ENCODE peak calls at places on chromosomes 7 and 10, in seven cellular contexts. V is IMR-90, G is mesenchymal stem cell, P is neuronal stem cell, B is H1, J is H9, S is trophoblast cell. A is an unnamed sample. For H3K79me1, the result is how much of the 10 kb centered on the place peaks cover.

GRCh38 chr10:86043236-86043635 is 323.4 kb downstream of the GRID1 start:
- DNase-seq in S (no peak), V (no peak), J (no peak), G (no peak), B (no peak), P (no peak), A (no peak)

GRCh38 chr7:30920021-30920583 is 8.4 kb downstream of the AQP1 start:
- DNase-seq in P (no peak), S (no peak), J (no peak), B (no peak), G (no peak), V (no peak), A (no peak)

GRCh38 chr10:132030898-132031463 is 34.8 kb upstream of the JAKMIP3 start:
- DNase-seq in V (no peak), S (no peak), J (no peak), P (no peak), G (no peak), B (no peak), A (no peak)

GRCh38 chr7:106823631-106824030 is 41.5 kb upstream of the PIK3CG start:
- DNase-seq in B (no peak), G (no peak), V (peak), J (no peak), P (no peak), S (no peak), A (no peak)

GRCh38 chr7:48035967-48036478 is 680 bp downstream of the C7orf57 start:
- DNase-seq in V (peak), B (no peak), P (peak), G (peak), S (peak), J (no peak), A (peak)

GRCh38 chr10:44517635-44518034 is 132.7 kb upstream of the CXCL12 start:
- DNase-seq in G (no peak), V (no peak), P (no peak), B (no peak), J (peak), S (peak), A (peak)

GRCh38 chr10:114259825-114260224 is 20.8 kb downstream of the VWA2 start:
- DNase-seq in V (peak), J (no peak), B (no peak), P (no peak), S (no peak), G (peak), A (no peak)

GRCh38 chr7:128422856-128423255 is 13.1 kb upstream of the IMPDH1 start:
- DNase-seq in B (no peak), P (no peak), V (no peak), S (no peak), J (no peak), G (no peak), A (no peak)

GRCh38 chr10:103814626-103815370 is 40.6 kb downstream of the SH3PXD2A start:
- DNase-seq in S (no peak), P (no peak), J (no peak), V (peak), G (peak), B (no peak), A (no peak)

GRCh38 chr10:24685958-24686540 is 37.6 kb downstream of the ARHGAP21 start:
- DNase-seq in V (peak), G (peak), B (no peak), P (no peak), S (no peak), J (no peak), A (no peak)

GRCh38 chr7:138458576-138459234 is 1.4 kb upstream of the TRIM24 start:
- DNase-seq in S (no peak), G (no peak), J (peak), P (peak), V (no peak), B (peak), A (peak)

GRCh38 chr7:100584046-100584676 is 1.8 kb downstream of the LRCH4 start:
- DNase-seq in P (no peak), J (no peak), S (no peak), G (peak), B (no peak), V (peak), A (peak)

GRCh38 chr7:26627871-26628270 is 236.5 kb downstream of the SKAP2 start:
- DNase-seq in G (no peak), B (no peak), V (no peak), J (no peak), P (no peak), S (no peak), A (no peak)

GRCh38 chr10:72855790-72856189 is 37.7 kb upstream of the OIT3 start:
- DNase-seq in V (no peak), J (no peak), P (no peak), S (no peak), G (no peak), B (no peak), A (no peak)

GRCh38 chr7:5564894-5565293 is 141.3 kb upstream of the TNRC18 start:
- DNase-seq in V (no peak), G (peak), S (peak), P (no peak), B (no peak), J (no peak), A (peak)

GRCh38 chr10:30510184-30510931 is 76.4 kb downstream of the MAP3K8 start:
- DNase-seq in S (peak), P (no peak), V (peak), B (no peak), G (peak), J (no peak), A (no peak)

GRCh38 chr7:80348221-80348620 is 163.6 kb downstream of the GNAT3 start:
- DNase-seq in P (no peak), S (no peak), B (no peak), G (no peak), V (no peak), J (no peak), A (no peak)

GRCh38 chr10:78062296-78062695 is 28.6 kb downstream of the RPS24 start:
- DNase-seq in V (no peak), P (no peak), B (no peak), J (no peak), G (no peak), S (no peak), A (no peak)

GRCh38 chr10:20970044-20970443 is 72.9 kb upstream of the NEBL start:
- DNase-seq in V (no peak), B (no peak), P (no peak), J (no peak), S (no peak), G (peak), A (no peak)

GRCh38 chr10:125004571-125005311 is 62.8 kb downstream of the ZRANB1 start:
- DNase-seq in J (no peak), P (no peak), B (no peak), G (no peak), V (no peak), S (no peak), A (peak)

GRCh38 chr7:4745971-4746919 is 29.2 kb upstream of the AP5Z1 start:
- DNase-seq in P (no peak), S (peak), B (no peak), G (peak), V (peak), J (no peak), A (peak)

GRCh38 chr10:97416565-97416964 is 9.4 kb upstream of the PGAM1 start:
- DNase-seq in V (no peak), S (no peak), J (no peak), G (no peak), P (no peak), B (no peak), A (no peak)

GRCh38 chr10:26216577-26216948 is at the start of gene GAD2:
- DNase-seq in V (no peak), G (no peak), P (peak), B (no peak), J (peak), S (peak), A (peak)

GRCh38 chr7:151866761-151867650 is 9.9 kb downstream of the PRKAG2 start:
- DNase-seq in G (no peak), V (no peak), B (no peak), S (no peak), J (no peak), P (no peak), A (no peak)

GRCh38 chr7:46515844-46516590 is 594.9 kb upstream of the IGFBP3 start:
- DNase-seq in J (no peak), V (no peak), P (no peak), G (no peak), B (no peak), S (no peak), A (no peak)

GRCh38 chr10:1169186-1169885 is 113.2 kb downstream of the WDR37 start:
- DNase-seq in G (no peak), S (no peak), J (no peak), V (no peak), P (no peak), B (no peak), A (no peak)

GRCh38 chr7:77866791-77867190 is 68.2 kb downstream of the PHTF2 start:
- DNase-seq in G (peak), P (no peak), B (no peak), S (peak), V (peak), J (no peak), A (no peak)

GRCh38 chr7:88230646-88231045 is 10.8 kb upstream of the SRI start:
- DNase-seq in S (peak), P (no peak), V (no peak), B (no peak), G (no peak), J (no peak), A (no peak)

GRCh38 chr7:152076324-152076821 is 50.9 kb downstream of the GALNT11 start:
- DNase-seq in S (peak), V (no peak), G (peak), B (no peak), P (peak), J (peak), A (peak)

GRCh38 chr10:62323751-62324150 is 50.4 kb upstream of the ZNF365 start:
- DNase-seq in S (peak), G (no peak), B (no peak), J (no peak), V (no peak), P (no peak), A (peak)

GRCh38 chr10:113435881-113436280 is 117.0 kb upstream of the HABP2 start:
- DNase-seq in S (no peak), B (no peak), G (no peak), J (no peak), P (no peak), V (no peak), A (no peak)

GRCh38 chr7:11642841-11643240 is 189.2 kb downstream of the THSD7A start:
- DNase-seq in B (no peak), P (no peak), S (no peak), V (no peak), G (no peak), J (no peak), A (no peak)

GRCh38 chr10:89164920-89165319 is 42.2 kb downstream of the CH25H start:
- DNase-seq in S (no peak), B (no peak), G (no peak), J (no peak), V (no peak), P (no peak), A (peak)

GRCh38 chr10:20963721-20964595 is 66.8 kb upstream of the NEBL start:
- DNase-seq in J (no peak), P (no peak), V (no peak), S (no peak), B (no peak), G (no peak), A (no peak)

GRCh38 chr7:45999541-45999940 is 78.5 kb upstream of the IGFBP3 start:
- DNase-seq in J (no peak), S (no peak), G (no peak), B (no peak), P (no peak), V (no peak), A (no peak)

GRCh38 chr7:29102554-29103151 is 43.7 kb downstream of the CPVL start:
- DNase-seq in G (peak), B (peak), P (no peak), V (peak), S (peak), J (peak), A (peak)

GRCh38 chr10:75544923-75545322 is 113.5 kb downstream of the LRMDA start:
- DNase-seq in G (no peak), J (no peak), S (no peak), B (no peak), V (no peak), P (no peak), A (no peak)

GRCh38 chr10:79066460-79067240 is 2.1 kb upstream of the ZMIZ1 start:
- DNase-seq in G (peak), S (peak), P (no peak), V (peak), B (no peak), J (peak), A (peak)

DNA sequence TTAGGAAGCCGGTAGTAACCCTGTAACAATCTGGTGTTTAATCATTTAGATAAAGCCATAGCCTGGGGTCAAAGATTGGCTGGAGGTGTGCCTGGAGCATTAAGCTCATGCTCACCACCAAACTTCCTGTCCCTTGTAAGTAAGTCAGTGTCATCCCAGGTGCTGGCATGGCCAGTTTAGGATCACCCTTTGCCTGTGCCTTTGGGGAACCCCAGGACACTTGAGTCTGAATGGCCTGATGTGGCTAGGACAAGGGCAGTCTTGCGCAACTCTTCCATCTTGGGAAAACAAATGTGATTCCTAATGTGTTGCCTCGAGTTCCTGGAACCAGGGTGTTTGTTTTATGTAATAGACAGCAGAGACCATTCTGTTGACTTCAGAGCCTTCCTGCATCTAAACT is 154.8 kb downstream of the GRK5 start:
- DNase-seq in J (no peak), G (peak), V (no peak), S (peak), B (no peak), P (no peak), A (no peak)
- H3K79me1 ChIP-seq in J (under half), G (under half), V (under half), S (under half), B (under half), P (under half), A (under half)

DNA sequence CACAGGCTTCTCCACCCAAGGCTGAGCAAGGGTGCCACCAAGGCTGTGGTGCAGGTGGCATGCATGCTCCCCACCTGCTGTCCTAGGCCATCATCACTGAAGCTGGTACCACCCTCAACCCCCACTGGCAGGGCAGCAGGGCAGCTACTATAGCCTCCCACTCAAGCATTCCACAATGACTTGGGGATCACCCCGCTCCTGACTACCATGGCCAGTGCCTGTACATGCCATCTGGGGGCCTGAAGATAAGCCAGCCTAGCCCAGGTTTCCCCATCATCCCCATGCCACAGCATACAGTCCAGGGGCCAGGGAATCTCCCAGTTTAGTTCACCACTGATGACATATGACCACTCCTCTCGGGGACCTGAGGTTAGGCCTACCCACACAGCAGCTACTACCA is 510.9 kb upstream of the LRRTM3 start:
- DNase-seq in P (no peak), V (no peak), J (no peak), G (no peak), S (no peak), B (no peak), A (no peak)
- H3K79me1 ChIP-seq in P (under half), V (under half), J (under half), G (under half), S (under half), B (under half), A (under half)

DNA sequence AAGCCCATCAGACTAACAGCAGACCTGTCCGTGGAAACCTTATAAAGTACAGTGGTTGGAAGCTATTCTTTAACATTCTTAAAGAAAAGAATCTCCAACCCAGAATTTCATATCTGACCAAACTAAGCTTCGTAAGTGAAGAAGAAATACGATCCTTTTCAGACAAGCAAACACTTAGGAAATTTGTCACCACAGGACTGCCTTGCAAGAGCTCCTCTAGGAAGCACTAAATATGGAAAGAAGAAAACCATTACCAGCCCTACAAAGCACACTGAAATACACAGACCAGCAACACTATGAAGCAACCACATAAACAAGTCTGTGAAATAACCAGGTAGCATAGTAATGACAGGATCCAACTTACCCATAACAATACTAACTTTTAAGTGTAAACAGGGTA is 177.7 kb upstream of the PRSS1 start:
- DNase-seq in V (peak), B (no peak), P (no peak), G (peak), J (no peak), S (no peak), A (no peak)
- H3K79me1 ChIP-seq in V (under half), B (under half), P (under half), G (under half), J (under half), S (under half), A (under half)

DNA sequence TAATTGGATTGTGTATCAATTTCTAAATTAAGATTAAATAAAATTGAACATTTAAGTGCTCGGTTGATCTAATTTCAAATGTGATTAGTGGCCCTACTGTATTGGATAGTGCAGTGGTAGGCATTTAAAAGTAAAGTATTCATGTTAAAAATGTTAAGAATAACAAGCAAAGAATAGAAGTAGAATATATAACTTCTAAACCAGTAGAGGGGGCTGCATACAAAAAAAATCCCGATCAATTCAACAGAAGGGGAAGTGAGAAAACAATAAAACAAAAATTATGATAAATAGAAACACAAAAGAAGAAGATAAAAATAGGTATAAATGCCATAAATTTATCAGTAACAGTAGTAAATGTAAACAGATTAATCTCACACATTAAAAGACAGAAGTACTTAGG is 24.9 kb upstream of the WDFY4 start:
- DNase-seq in B (no peak), P (no peak), J (no peak), G (no peak), S (no peak), V (no peak), A (no peak)
- H3K79me1 ChIP-seq in B (under half), P (under half), J (under half), G (under half), S (under half), V (under half), A (under half)

DNA sequence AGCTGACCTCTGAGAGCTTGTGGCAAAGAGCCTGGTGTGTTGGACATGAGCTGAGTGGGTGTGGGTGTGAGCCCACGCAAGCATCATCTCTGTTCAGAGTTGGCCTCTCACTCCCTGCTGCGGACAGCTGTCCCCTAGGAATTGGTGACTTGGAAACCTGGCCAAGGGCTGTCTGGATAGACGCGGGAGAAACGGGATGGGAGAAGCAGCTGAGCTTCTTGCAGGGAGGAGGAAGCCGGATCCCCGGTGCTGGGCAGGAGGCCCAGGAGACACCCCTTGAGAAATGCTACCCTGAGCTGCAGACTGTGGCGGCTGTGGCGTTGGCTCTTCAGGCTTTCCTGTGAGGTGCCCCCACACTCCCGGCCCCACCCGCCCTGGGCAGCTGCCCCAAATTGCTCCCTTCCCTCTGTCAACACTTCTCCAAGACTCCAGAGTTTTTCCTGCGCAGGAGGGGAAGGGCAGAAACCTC is 121.9 kb upstream of the BTBD16 start:
- DNase-seq in V (peak), J (no peak), B (no peak), P (no peak), S (no peak), G (no peak), A (no peak)
- H3K79me1 ChIP-seq in V (under half), J (under half), B (under half), P (under half), S (under half), G (under half), A (under half)

DNA sequence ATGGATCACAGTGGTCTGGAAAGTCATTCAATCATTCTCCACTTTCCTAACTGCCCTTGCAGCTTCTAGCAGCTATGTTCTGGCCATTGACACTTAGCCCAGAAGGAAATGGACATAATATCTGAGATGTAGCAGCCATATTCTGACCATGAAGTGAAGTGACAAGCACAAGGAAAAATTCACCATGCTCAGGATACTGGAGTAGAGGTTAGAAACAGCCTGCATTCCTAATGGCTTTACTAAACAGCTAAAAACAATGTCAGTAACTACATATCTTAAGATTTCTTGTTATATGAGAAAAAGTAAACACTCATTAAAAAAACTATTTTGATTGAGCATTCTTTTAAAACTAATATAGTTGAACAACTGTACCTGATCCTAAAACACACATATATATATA is 443.8 kb downstream of the MAGI2 start:
- DNase-seq in S (no peak), V (peak), J (no peak), P (no peak), G (no peak), B (no peak), A (no peak)
- H3K79me1 ChIP-seq in S (under half), V (under half), J (under half), P (under half), G (under half), B (under half), A (under half)

GRCh38 chr7:13829914-13830603 is 159.4 kb downstream of the ETV1 start:
- DNase-seq in J (no peak), V (peak), B (no peak), G (peak), P (no peak), S (no peak), A (no peak)

GRCh38 chr7:13834328-13834761 is 155.1 kb downstream of the ETV1 start:
- DNase-seq in P (no peak), S (no peak), V (no peak), J (no peak), G (no peak), B (no peak), A (peak)

GRCh38 chr7:13833872-13834271 is 155.6 kb downstream of the ETV1 start:
- DNase-seq in B (no peak), J (no peak), P (no peak), V (no peak), S (no peak), G (no peak), A (no peak)

GRCh38 chr7:13830604-13830915 is 158.9 kb downstream of the ETV1 start:
- DNase-seq in B (no peak), S (no peak), V (peak), P (no peak), J (no peak), G (peak), A (no peak)

GRCh38 chr7:13832346-13832745 is 157.1 kb downstream of the ETV1 start:
- DNase-seq in V (no peak), S (no peak), J (no peak), G (no peak), B (no peak), P (no peak), A (no peak)
- H3K79me1 ChIP-seq in V (under half), S (under half), J (under half), G (under half), B (under half), P (under half), A (under half)